ENCODE peak calls at places on chromosomes 1 and 21, in six cellular contexts. V is mammary epithelial cell, Z is RWPE2, O is PC-9, Q is HAP-1, Y is OCI-LY7. X is an unnamed sample. For H3K4me1 and H3K36me3, the result is how much of the 10 kb centered on the place peaks cover.

GRCh38 chr1:29388170-29388569 is 151.8 kb downstream of the PTPRU start:
- DNase-seq in O (no peak), Q (no peak), V (no peak), Y (no peak), Z (no peak), X (no peak)

GRCh38 chr1:87074001-87074795 is 159.8 kb downstream of the HS2ST1 start:
- DNase-seq in V (no peak), Y (no peak), Z (no peak), Q (peak), O (no peak), X (no peak)

GRCh38 chr1:83086346-83086745 is 912.6 kb downstream of the TTLL7 start:
- DNase-seq in Z (no peak), Y (no peak), O (peak), V (peak), Q (no peak), X (no peak)

GRCh38 chr1:196690582-196690981 is 38.7 kb downstream of the CFH start:
- DNase-seq in O (no peak), Q (no peak), V (no peak), Z (no peak), Y (no peak), X (no peak)

GRCh38 chr1:225757927-225758460 is 19.6 kb upstream of the SRP9 start:
- DNase-seq in V (no peak), Y (no peak), Q (no peak), Z (no peak), O (no peak), X (no peak)

GRCh38 chr1:42941640-42942330 is 16.9 kb downstream of the SLC2A1 start:
- DNase-seq in V (peak), O (peak), Y (no peak), Z (no peak), Q (no peak), X (no peak)

GRCh38 chr21:28636988-28637691 is 355.5 kb downstream of the LTN1 start:
- DNase-seq in O (peak), Y (no peak), Z (peak), Q (no peak), V (peak), X (no peak)

GRCh38 chr1:64878931-64879710 is 87.2 kb downstream of the JAK1 start:
- DNase-seq in Y (no peak), Q (no peak), Z (no peak), O (no peak), V (no peak), X (no peak)

GRCh38 chr1:211684791-211685190 is 9.4 kb upstream of the NEK2 start:
- DNase-seq in Q (no peak), Z (no peak), Y (no peak), O (no peak), V (peak), X (no peak)

DNA sequence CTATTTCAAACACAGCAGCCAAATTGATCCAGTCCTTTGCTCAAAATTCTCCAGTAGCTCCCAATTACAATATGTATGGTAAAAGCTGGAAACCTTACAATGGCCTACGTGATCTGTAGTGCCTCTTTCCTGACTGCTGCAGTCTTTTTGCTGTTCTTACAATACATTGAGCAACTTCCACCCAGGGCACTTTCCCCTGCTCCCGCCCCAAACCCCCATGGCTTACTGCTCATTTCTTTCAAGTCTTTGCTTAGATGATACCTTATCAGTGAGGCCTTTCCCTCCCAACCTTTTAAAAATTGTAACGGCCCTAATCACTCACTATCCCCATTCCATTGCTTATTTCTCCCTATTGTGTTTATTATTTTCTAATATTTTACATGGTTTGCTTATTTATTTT is 43.9 kb upstream of the APOBEC4 start:
- DNase-seq in Q (no peak), Y (no peak), V (no peak), Z (no peak), O (no peak), X (no peak)
- H3K4me1 ChIP-seq in Q (under half), Y (under half), V (under half), Z (under half), O (under half), X (under half)

DNA sequence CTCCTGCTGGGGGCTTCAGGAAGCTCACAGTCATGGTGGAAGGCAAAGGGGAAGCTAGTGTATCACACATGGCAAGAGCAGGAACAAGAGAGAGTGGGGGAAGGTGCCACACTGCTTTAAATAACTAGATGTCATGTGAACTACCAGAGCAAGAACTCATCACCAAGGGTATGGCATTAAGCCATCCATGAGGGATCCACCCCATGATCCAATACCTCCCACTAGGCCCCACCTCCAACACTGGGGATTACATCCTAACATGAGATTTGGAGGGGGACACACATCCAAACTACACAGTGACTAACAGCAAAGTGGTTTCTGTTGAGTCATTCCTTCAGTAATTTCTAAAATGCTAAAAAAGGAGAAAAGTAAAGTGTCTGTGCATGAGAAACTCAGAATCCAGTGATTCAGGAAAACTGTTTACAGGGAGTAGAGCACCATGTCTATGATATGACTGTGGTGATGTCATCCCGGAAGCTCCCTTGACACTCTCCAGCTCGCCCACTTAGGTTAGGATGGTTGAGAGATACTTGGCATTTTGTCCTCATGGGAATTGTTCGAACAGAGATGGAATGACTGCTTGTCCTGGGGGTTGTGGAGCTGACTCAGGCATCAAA is 50.3 kb downstream of the CHD1L start:
- DNase-seq in O (no peak), Y (no peak), V (peak), Z (no peak), Q (no peak), X (no peak)
- H3K36me3 ChIP-seq in O (under half), Y (half or more), V (under half), Z (half or more), Q (half or more), X (under half)

GRCh38 chr1:202084791-202085681 is 37.7 kb upstream of the GPR37L1 start:
- DNase-seq in V (peak), Y (no peak), Z (no peak), O (peak), Q (peak), X (no peak)
- H3K4me1 ChIP-seq in V (under half), Y (under half), Z (under half), O (under half), Q (under half), X (under half)

DNA sequence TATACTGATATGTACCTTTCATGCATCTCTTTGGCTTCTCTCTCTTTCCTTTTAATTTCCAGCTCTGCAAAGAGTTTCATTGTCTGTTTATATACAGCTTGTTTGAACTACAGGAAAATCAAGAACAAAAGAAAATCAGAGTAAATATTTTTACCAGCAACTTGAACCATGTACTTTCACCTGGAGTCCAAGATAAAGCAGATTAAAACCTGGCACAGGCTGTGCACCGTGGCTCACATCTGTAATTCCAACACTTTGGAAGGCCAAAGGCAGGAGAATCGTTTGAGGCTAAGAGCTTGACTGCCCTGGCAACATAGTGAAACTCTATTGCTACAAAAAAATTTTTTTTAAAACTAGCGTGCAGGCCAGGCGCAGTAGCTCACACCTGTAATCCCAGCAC is 27.6 kb downstream of the DNAJC8 start:
- DNase-seq in O (no peak), Z (no peak), V (no peak), Y (no peak), Q (no peak), X (no peak)
- H3K36me3 ChIP-seq in O (under half), Z (half or more), V (under half), Y (half or more), Q (half or more), X (half or more)

GRCh38 chr1:109622895-109623294 is 3.3 kb downstream of the AMPD2 start:
- DNase-seq in Y (no peak), Q (no peak), Z (no peak), O (no peak), V (no peak), X (no peak)

GRCh38 chr1:109623601-109624161 is 4.0 kb downstream of the AMPD2 start:
- DNase-seq in Q (no peak), Z (no peak), V (no peak), Y (no peak), O (no peak), X (no peak)

GRCh38 chr1:109620890-109621289 is 1.3 kb downstream of the AMPD2 start:
- DNase-seq in O (peak), Y (peak), Q (peak), Z (peak), V (peak), X (peak)

GRCh38 chr1:109621402-109622101 is 1.9 kb downstream of the AMPD2 start:
- DNase-seq in V (no peak), Z (no peak), Y (no peak), Q (no peak), O (no peak), X (no peak)

DNA sequence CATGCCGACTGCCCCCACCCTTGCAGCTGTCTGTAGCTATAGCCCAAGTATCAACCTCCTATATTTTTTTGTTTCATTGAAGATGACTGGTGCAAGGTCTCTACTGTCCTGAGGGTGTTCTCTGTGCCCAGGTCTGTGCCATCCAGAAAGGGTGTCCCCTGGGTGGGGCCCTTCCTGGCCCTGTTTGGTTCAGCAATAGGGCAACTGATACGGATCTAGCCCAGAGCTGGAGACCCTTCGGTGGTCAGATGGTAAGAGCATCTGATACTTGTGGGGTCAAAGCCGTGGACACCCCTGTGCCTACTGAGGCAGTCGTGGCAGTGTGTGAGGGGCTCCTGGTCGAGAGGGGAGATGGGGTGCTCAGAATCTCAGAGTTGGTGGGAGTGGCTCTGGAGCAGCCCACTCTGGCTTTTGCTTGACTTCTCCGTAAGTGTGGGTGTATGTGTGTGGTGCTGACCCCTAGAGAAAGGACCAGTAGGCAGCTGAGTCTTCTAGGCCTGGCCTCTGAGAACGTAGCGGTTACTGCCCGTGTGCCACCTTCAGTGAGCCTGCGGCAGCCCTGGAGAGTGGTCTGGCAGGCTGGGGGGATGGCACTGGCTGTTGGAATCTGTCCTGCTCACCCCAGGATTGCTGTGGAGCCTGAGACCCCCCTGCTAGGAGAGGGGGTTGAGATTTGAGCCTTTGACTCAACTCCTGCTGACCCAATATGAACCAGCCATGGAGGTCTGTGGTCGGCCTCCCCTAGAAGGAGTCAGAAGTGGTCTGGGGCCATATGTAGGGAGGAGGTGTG is 2.7 kb downstream of the AMPD2 start:
- DNase-seq in O (no peak), Y (no peak), Z (no peak), Q (peak), V (no peak), X (no peak)
- H3K4me1 ChIP-seq in O (under half), Y (half or more), Z (under half), Q (under half), V (under half), X (half or more)

GRCh38 chr1:150008699-150009098 is 1.8 kb downstream of the OTUD7B start:
- DNase-seq in V (no peak), O (no peak), Z (no peak), Y (no peak), Q (peak), X (no peak)

GRCh38 chr1:150012611-150013010 is 2.1 kb upstream of the OTUD7B start:
- DNase-seq in V (no peak), Y (no peak), Q (no peak), Z (no peak), O (no peak), X (no peak)

GRCh38 chr1:150006881-150007401 is 3.6 kb downstream of the OTUD7B start:
- DNase-seq in O (no peak), Y (no peak), V (peak), Z (no peak), Q (peak), X (no peak)

GRCh38 chr1:150010388-150011115 is at the start of gene OTUD7B:
- DNase-seq in O (peak), V (peak), Q (peak), Y (peak), Z (peak), X (peak)

GRCh38 chr1:150009604-150010387 is 730 bp downstream of the OTUD7B start:
- DNase-seq in V (peak), O (peak), Z (peak), Y (peak), Q (peak), X (peak)
- H3K36me3 ChIP-seq in V (under half), O (under half), Z (under half), Y (under half), Q (under half), X (under half)

DNA sequence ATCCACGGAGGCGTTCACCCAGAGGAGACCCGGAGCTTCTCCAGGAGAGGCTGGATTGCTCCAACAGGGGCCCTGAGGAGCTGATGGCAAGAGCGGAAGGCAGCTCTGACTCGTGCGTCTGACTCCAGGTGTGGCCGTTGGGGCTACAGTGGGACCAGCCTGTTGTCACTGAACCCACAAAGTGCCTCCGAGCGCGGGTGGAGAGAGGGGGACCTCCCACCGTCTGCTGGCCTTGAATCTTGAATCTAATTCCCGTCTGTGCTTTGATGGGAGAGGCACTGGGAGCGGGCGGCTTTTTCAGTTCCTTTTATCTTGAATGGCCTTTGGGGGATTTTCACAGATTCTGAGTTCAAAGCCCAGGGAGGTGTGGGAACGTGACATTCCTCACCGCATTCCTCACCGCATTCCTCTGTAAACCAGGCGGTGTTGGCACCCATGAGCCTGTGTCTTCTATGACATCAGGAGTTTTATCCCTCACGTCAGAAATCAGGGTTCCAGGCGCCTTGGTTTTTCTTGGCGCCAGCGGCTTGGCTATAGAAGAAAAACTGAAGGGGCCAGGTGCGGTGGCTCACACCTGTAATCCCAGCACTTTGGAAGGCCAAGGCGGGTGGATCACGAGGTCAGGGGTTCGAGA is 39.2 kb upstream of the COL18A1 start:
- DNase-seq in Q (peak), Z (no peak), Y (no peak), O (peak), V (no peak), X (no peak)
- H3K4me1 ChIP-seq in Q (under half), Z (under half), Y (under half), O (under half), V (under half), X (under half)

GRCh38 chr1:7097938-7098592 is 312.8 kb downstream of the CAMTA1 start:
- DNase-seq in Q (no peak), O (no peak), Y (no peak), V (no peak), Z (no peak), X (no peak)
- H3K36me3 ChIP-seq in Q (under half), O (under half), Y (under half), V (under half), Z (under half), X (under half)

DNA sequence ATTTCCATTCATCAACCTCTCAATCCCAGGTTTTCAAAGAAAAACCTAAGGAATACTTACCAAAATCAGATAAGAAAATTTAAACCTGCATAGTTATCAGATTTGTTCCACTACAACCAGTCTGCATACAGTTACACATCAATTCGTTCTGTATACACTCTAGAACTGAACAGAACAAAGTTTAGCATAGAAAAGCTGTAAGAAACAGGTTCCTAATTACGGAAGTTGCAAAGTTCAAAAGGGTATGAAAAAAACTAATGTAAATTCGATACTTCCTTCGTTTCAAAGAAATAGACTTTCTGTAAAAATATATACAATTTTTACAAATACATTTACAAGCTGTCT is 3.1 kb downstream of the MCL1 start:
- DNase-seq in Y (no peak), O (no peak), Z (no peak), Q (no peak), V (no peak), X (no peak)
- H3K4me1 ChIP-seq in Y (half or more), O (half or more), Z (under half), Q (under half), V (under half), X (under half)

DNA sequence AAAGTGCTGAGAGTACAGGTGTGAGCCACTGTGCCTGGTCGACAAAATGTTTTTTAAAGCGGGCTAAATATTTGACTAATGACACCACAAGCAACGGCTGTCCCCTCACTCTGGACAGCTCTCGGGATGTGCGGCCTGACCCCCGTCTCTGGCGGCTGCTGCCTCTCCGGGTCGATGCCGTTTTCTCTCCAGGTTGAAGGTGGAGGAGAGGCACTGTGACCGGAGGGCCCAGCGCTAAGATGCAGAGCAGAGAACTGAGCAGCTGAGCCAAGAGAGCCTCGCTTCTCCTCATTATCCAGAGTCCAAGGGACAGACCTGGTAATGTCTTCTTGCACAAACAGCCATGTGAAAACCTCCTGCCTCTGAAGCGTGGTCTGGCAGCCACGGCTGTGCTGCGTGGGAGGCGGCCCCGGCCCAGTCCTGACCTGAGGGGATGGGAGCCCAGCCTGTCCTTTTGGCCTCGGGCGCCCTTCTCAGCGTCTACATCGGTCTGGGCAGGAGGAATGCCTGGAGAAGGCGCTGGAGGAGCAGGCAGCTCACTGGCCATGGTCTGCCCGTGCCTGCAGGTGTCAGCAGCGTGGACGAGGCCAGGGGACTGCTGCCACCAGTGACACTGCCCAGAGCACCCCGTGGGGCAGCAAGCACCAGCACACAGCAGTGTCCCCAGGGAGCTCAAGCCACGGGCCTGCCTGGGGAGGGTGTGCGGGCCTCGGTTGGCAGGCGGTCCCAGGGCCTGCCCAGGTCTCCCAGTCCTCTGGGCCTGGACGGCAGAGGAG is 10.3 kb downstream of the MORN1 start:
- DNase-seq in V (no peak), Y (no peak), O (no peak), Q (no peak), Z (peak), X (no peak)
- H3K36me3 ChIP-seq in V (under half), Y (under half), O (under half), Q (under half), Z (under half), X (under half)